ENCODE peak calls at places on chromosomes 4 and X, in six cellular contexts. Z is psoas muscle; E is IMR-90; O is adrenal gland; I is ascending aorta; Q is naive thymus-derived CD4-positive, alpha-beta T cell. N is an unnamed sample.

GRCh38 chrX:118484216-118484903 is 11.3 kb upstream of the DOCK11 start:
- DNase-seq in Z (no peak), E (peak; percentile 20), O (no peak), I (no peak), Q (no peak), N (no peak)

GRCh38 chrX:42714981-42715688 is 62.8 kb downstream of the PPP1R2C start:
- DNase-seq in Z (peak; percentile 26), E (no peak), O (peak; percentile 66), I (no peak), Q (peak; percentile 48), N (peak; percentile 3)

GRCh38 chr4:67475155-67475554 is 70.1 kb downstream of the CENPC start:
- DNase-seq in Z (no peak), E (no peak), O (no peak), I (no peak), Q (no peak), N (no peak)

GRCh38 chr4:87949961-87950360 is 25.6 kb upstream of the SPP1 start:
- DNase-seq in Z (no peak), E (peak; percentile 21), O (peak; percentile 78), I (no peak), Q (no peak), N (no peak)

GRCh38 chr4:126582737-126583136 is 1050.0 kb upstream of the INTU start:
- DNase-seq in Z (no peak), E (peak; percentile 5), O (no peak), I (no peak), Q (no peak), N (no peak)

GRCh38 chr4:129453524-129453923 is 357.6 kb downstream of the C4orf33 start:
- DNase-seq in Z (no peak), E (no peak), O (no peak), I (no peak), Q (no peak), N (no peak)

GRCh38 chrX:12614266-12614665 is 176.9 kb upstream of the PRPS2 start:
- DNase-seq in Z (no peak), E (no peak), O (no peak), I (no peak), Q (no peak), N (no peak)

GRCh38 chr4:5166377-5166776 is 115.1 kb downstream of the STK32B start:
- DNase-seq in Z (no peak), E (no peak), O (no peak), I (no peak), Q (no peak), N (no peak)

GRCh38 chr4:26863512-26863911 is 2.9 kb downstream of the STIM2 start:
- DNase-seq in Z (no peak), E (no peak), O (no peak), I (no peak), Q (no peak), N (no peak)

GRCh38 chrX:70970482-70970999 is 39.6 kb upstream of the SLC7A3 start:
- DNase-seq in Z (no peak), E (peak; percentile 16), O (no peak), I (no peak), Q (peak; percentile 26), N (no peak)

GRCh38 chrX:73577368-73577767 is 14.4 kb downstream of the CHIC1 start:
- DNase-seq in Z (no peak), E (peak; percentile 75), O (peak; percentile 62), I (no peak), Q (no peak), N (no peak)

DNA sequence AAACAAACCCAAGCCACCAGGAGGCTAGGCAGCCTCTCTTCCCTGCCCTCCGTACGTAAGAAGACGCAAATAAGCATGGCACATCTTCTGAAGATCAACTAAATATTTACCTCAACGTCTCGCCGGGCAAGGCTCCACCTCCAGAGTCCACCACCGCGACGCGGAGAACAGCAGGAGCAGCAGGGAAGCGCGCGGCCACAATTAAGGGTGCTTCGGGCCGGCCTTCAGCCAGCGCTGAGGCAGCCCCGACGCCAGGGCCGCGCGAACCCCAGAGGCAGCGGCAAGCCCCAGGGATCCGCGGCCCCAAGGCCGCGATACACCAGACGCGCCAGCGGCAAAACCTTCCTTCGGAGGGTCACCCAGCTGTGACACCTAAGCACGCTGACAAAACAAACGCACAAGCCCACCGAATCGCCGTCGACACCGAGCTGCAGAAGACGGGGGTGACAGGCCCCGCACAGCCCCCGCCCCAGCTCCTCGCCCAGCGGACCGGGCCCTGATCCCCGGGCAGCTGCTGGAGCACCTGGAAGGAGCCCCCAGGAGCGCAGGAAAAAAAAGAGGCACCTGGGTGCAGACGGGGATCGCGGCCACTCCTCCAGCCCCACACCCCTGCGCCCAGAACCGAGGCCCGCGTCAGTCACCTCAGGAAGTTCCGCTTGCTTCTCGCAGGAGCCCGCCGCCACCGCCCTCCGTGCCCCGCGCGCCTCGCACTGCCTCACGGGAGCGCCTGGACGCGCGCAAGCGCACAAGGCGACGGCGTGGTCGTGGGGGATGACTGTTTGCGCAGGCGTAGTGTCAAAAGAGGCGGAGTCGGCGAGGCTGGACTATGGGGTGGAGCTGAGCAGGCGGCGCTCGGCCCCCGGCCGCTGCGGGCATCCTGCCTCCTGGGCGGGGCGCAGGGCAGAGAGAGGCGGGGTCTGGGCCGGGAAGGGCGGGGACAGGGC is at the start of the genes HAUS3 and POLN:
- DNase-seq in Z (peak; percentile 98), E (peak; percentile 96), O (peak; percentile 98), I (peak; percentile 90), Q (peak; percentile 100), N (peak; percentile 100)
- H3K4me1 ChIP-seq in Z (peaks cover 45% of the 10 kb centered on the region), E (peaks cover 6% of the 10 kb centered on the region), O (peaks cover 62% of the 10 kb centered on the region), I (peaks cover 6% of the 10 kb centered on the region), Q (peaks cover 37% of the 10 kb centered on the region), N (peaks cover 16% of the 10 kb centered on the region)

DNA sequence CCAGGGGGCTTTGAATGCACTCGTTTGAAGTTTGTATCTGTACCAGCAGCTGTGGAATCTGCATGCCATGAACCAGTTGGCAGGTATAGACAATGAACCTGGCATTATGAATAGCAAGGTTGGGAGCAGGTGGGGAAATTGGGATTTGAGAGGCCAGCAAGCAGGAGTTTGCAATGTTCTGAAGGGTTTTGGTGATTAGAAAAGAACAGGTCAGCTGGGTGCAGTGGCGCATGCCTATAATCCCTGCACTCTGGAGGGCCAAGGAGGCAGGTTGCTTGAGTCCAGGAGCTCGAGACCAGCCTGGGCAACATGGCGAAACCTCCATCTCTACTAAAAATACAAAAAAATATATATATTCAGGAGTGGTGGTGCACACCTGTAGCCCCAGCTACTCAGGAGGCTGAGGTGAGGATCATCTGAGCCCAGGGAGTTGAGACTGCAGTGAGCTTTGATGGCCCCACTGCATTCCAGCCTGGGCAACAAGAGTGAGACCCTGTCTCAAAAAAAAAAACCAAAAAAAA is 64.0 kb downstream of the TSC22D3 start:
- DNase-seq in Z (no peak), E (no peak), O (no peak), I (no peak), Q (no peak), N (no peak)
- H3K27ac ChIP-seq in Z (peak overlapping the region; percentile 86), E (no peak overlapping the region), O (peak overlapping the region; percentile 87), I (peak overlapping the region; percentile 96), Q (peak overlapping the region; percentile 100), N (peak overlapping the region; percentile 92)

GRCh38 chr4:156974264-156974663 is 2.7 kb upstream of the PDGFC start:
- DNase-seq in Z (no peak), E (peak; percentile 74), O (no peak), I (no peak), Q (no peak), N (no peak)
- H3K4me1 ChIP-seq in Z (peaks cover 7% of the 10 kb centered on the region), E (peaks cover 13% of the 10 kb centered on the region), O (peaks cover 1% of the 10 kb centered on the region), I (no peaks in the 10 kb centered on the region), Q (no peaks in the 10 kb centered on the region), N (peaks cover 3% of the 10 kb centered on the region)

GRCh38 chr4:185464887-185465286 is 6.6 kb downstream of the CCDC110 start:
- DNase-seq in Z (no peak), E (peak; percentile 72), O (no peak), I (no peak), Q (no peak), N (no peak)
- H3K27ac ChIP-seq in Z (no peak overlapping the region), E (no peak overlapping the region), O (no peak overlapping the region), I (no peak overlapping the region), Q (no peak overlapping the region), N (no peak overlapping the region)

DNA sequence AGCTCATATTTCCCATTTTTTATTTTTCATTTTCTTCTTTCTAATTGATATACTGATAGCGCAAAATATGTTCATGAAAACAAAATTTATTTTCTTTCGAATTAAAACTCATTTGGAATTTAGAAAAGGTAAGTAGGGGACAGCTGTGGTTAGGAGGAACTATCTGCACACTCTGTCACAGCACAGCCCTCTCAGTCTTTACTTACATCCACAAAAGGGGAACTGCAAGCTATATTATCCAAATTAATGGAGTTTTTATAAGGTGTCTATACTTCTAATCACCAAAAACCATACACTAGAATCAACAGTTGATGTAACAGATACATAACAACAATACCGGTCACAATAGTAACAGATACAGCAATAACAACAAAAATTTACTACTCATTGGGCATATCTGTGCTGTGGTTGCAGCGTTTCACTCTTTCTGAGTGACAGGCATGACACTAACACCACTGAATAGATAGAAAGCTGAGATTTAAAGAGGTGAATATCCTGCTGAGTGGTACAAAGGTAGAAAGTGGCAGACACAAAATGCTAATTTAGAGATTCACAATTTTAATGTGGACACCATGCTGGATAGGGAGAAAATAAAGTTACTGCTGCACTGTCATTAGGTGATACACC is 160.7 kb downstream of the PPP3CA start:
- DNase-seq in Z (no peak), E (no peak), O (no peak), I (no peak), Q (no peak), N (no peak)
- H3K4me1 ChIP-seq in Z (peaks cover 41% of the 10 kb centered on the region), E (peaks cover under 1% of the 10 kb centered on the region), O (peaks cover 13% of the 10 kb centered on the region), I (peaks cover 4% of the 10 kb centered on the region), Q (no peaks in the 10 kb centered on the region), N (no peaks in the 10 kb centered on the region)

GRCh38 chr4:113511944-113512343 is 249.6 kb downstream of the CAMK2D start:
- DNase-seq in Z (no peak), E (no peak), O (no peak), I (no peak), Q (no peak), N (no peak)
- H3K27ac ChIP-seq in Z (no peak overlapping the region), E (no peak overlapping the region), O (no peak overlapping the region), I (no peak overlapping the region), Q (no peak overlapping the region), N (no peak overlapping the region)

GRCh38 chr4:140096921-140097320 is 57.1 kb downstream of the MAML3 start:
- DNase-seq in Z (no peak), E (peak; percentile 44), O (no peak), I (no peak), Q (no peak), N (no peak)
- H3K4me1 ChIP-seq in Z (peaks cover 58% of the 10 kb centered on the region), E (peaks cover 46% of the 10 kb centered on the region), O (peaks cover 87% of the 10 kb centered on the region), I (peaks cover 10% of the 10 kb centered on the region), Q (peaks cover 5% of the 10 kb centered on the region), N (peaks cover 26% of the 10 kb centered on the region)

GRCh38 chrX:15335135-15336022 is at the start of gene PIGA:
- DNase-seq in Z (peak; percentile 94), E (peak; percentile 96), O (peak; percentile 96), I (peak; percentile 88), Q (peak; percentile 93), N (peak; percentile 90)
- H3K27ac ChIP-seq in Z (peak within 1 kb of the TSS; percentile 84), E (peak within 1 kb of the TSS; percentile 55), O (peak within 1 kb of the TSS; percentile 72), I (peak within 1 kb of the TSS; percentile 77), Q (peak within 1 kb of the TSS; percentile 84), N (peak within 1 kb of the TSS; percentile 86)

DNA sequence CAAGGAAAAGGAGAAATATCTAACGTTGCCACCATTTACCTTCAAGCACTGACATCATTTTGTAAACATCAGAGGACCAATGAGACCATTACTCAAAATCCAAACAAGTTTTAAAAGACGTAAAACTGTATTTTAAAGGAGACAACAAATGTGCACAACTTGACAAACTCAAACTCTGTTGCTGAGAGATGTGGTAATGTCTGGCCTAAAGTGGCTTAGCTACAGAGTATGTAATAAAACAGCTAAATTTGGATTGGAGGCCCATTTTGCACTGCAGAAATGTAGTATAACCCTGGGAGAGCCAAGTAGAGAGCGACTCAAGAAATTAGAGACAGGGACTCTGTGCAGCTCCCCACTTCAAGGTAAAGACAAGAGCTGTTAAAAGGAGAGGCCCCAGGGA is 20.4 kb downstream of the UNC5C start:
- DNase-seq in Z (no peak), E (no peak), O (no peak), I (no peak), Q (no peak), N (no peak)
- H3K4me1 ChIP-seq in Z (no peaks in the 10 kb centered on the region), E (no peaks in the 10 kb centered on the region), O (peaks cover 18% of the 10 kb centered on the region), I (no peaks in the 10 kb centered on the region), Q (no peaks in the 10 kb centered on the region), N (no peaks in the 10 kb centered on the region)